ENCODE peak calls at places on chromosomes 13 and 19, in ten cellular contexts. L is stimulated activated CD4-positive, alpha-beta T cell treated with anti-CD3 and anti-CD28 coated beads, Interleukin-1b, Interleukin-23, amount 100 ng/mL, for 1 hour; Z is EL; V is CD4-positive, CD25-positive, alpha-beta regulatory T cell; B is NCI-H446 treated with DMSO at 0.1 percent for 48 hours; H is COR-L47; R is SW 1271; T is fibroblast of mammary gland; S is HFFc6; F is T-helper 1 cell. D is an unnamed sample.

GRCh38 chr19:1408300-1409203 is 1.2 kb downstream of the DAZAP1 start:
- DNase-seq in R (no peak), S (peak; percentile 41), B (no peak), L (no peak), V (peak; percentile 65), Z (peak; percentile 53), T (peak; percentile 47), H (no peak), F (peak; percentile 45), D (peak; percentile 66)

GRCh38 chr13:66937423-66937822 is 292.7 kb downstream of the PCDH9 start:
- DNase-seq in S (no peak), T (no peak), Z (no peak), B (no peak), L (no peak), F (no peak), V (no peak), R (no peak), H (no peak), D (no peak)

GRCh38 chr19:57675881-57676280 is 5.9 kb upstream of the ZNF551 start:
- DNase-seq in R (no peak), H (no peak), L (no peak), B (no peak), T (peak; percentile 59), S (no peak), F (no peak), V (no peak), Z (no peak), D (no peak)

GRCh38 chr13:97223711-97224461 is 1.8 kb downstream of the MBNL2 start:
- DNase-seq in H (peak; percentile 22), Z (peak; percentile 95), L (no peak), B (no peak), S (peak; percentile 84), R (peak; percentile 73), F (no peak), T (peak; percentile 96), V (peak; percentile 13), D (no peak)

GRCh38 chr19:16143399-16144215 is at the start of gene HSH2D:
- DNase-seq in B (no peak), S (no peak), T (no peak), R (no peak), Z (no peak), H (peak; percentile 8), F (peak; percentile 76), L (peak; percentile 42), V (peak; percentile 81), D (peak; percentile 87)

GRCh38 chr13:30132623-30133553 is 174.5 kb downstream of the KATNAL1 start:
- DNase-seq in H (peak; percentile 91), Z (peak; percentile 91), V (peak; percentile 93), L (peak; percentile 92), R (peak; percentile 65), F (peak; percentile 96), S (peak; percentile 90), T (peak; percentile 88), B (peak; percentile 52), D (peak; percentile 95)

GRCh38 chr13:106523566-106523965 is 11.9 kb downstream of the EFNB2 start:
- DNase-seq in L (no peak), F (no peak), S (no peak), B (peak; percentile 91), Z (peak; percentile 9), V (no peak), T (peak; percentile 65), H (peak; percentile 31), R (no peak), D (no peak)

GRCh38 chr13:26377038-26377437 is 123.1 kb downstream of the CDK8 start:
- DNase-seq in R (peak; percentile 5), H (no peak), F (no peak), L (no peak), T (peak; percentile 28), Z (peak; percentile 36), B (no peak), S (peak; percentile 30), V (no peak), D (no peak)

GRCh38 chr19:16605552-16605951 is 22.5 kb downstream of the MED26 start:
- DNase-seq in B (peak; percentile 47), S (no peak), L (no peak), Z (no peak), T (no peak), H (no peak), F (no peak), R (no peak), V (no peak), D (no peak)